ENCODE peak calls at places on chromosomes 13 and 19, in ten cellular contexts. J, U, H, A, D, B, S, T, L and I are unnamed samples.
A peak's percentile ranks its signal among the peaks of the same experiment; 100 is the strongest.

GRCh38 chr13:99215466-99215865 is 14.8 kb downstream of the UBAC2 start:
- DNase-seq in L (no peak), B (no peak), J (no peak), A (no peak), T (no peak), S (no peak), U (no peak), D (no peak), H (no peak), I (no peak)

GRCh38 chr19:11196406-11197287 is 698 bp downstream of the KANK2 start:
- DNase-seq in D (no peak), A (no peak), L (peak; percentile 82), J (no peak), T (no peak), H (peak; percentile 77), U (peak; percentile 31), S (peak; percentile 36), B (peak; percentile 63), I (peak; percentile 16)

GRCh38 chr13:20998649-20999415 is 62.6 kb downstream of the LATS2 start:
- DNase-seq in J (no peak), B (no peak), D (no peak), A (no peak), T (no peak), L (no peak), H (no peak), S (no peak), U (no peak), I (no peak)

GRCh38 chr13:21611385-21611784 is 7.4 kb upstream of the MICU2 start:
- DNase-seq in T (no peak), L (no peak), S (no peak), J (no peak), B (no peak), A (no peak), D (no peak), H (no peak), U (no peak), I (no peak)

GRCh38 chr19:33376423-33376822 is 2.9 kb downstream of the CEBPG start:
- DNase-seq in U (peak; percentile 89), D (peak; percentile 90), L (peak; percentile 59), H (no peak), T (no peak), A (peak; percentile 84), S (peak; percentile 86), B (peak; percentile 77), J (no peak), I (peak; percentile 91)

GRCh38 chr13:92974905-92975429 is 251.6 kb upstream of the GPC6 start:
- DNase-seq in L (no peak), J (no peak), U (no peak), B (no peak), A (no peak), T (no peak), D (no peak), S (no peak), H (no peak), I (no peak)

GRCh38 chr13:48121733-48122132 is 26.8 kb upstream of the MED4 start:
- DNase-seq in J (no peak), D (no peak), H (no peak), U (peak; percentile 7), B (no peak), T (no peak), L (no peak), A (no peak), S (no peak), I (no peak)

GRCh38 chr13:39616087-39616694 is 13.2 kb upstream of the LHFPL6 start:
- DNase-seq in A (peak; percentile 38), T (no peak), D (peak; percentile 57), S (no peak), H (no peak), L (no peak), U (peak; percentile 47), J (no peak), B (peak; percentile 56), I (peak; percentile 64)

GRCh38 chr19:55546822-55547614 is 1.7 kb upstream of the SBK3 start:
- DNase-seq in J (no peak), B (peak; percentile 91), S (peak; percentile 81), A (peak; percentile 51), T (peak; percentile 89), D (peak; percentile 59), H (peak; percentile 91), L (peak; percentile 52), U (peak; percentile 89), I (peak; percentile 31)

GRCh38 chr19:38199340-38199739 is 24.7 kb downstream of the DPF1 start:
- DNase-seq in U (no peak), H (no peak), L (no peak), T (no peak), A (no peak), D (no peak), J (no peak), S (no peak), B (no peak), I (no peak)

GRCh38 chr13:40388617-40389016 is 277.8 kb downstream of the FOXO1 start:
- DNase-seq in H (no peak), B (no peak), T (no peak), J (peak; percentile 32), U (peak; percentile 58), D (no peak), L (no peak), A (no peak), S (peak; percentile 39), I (no peak)

DNA sequence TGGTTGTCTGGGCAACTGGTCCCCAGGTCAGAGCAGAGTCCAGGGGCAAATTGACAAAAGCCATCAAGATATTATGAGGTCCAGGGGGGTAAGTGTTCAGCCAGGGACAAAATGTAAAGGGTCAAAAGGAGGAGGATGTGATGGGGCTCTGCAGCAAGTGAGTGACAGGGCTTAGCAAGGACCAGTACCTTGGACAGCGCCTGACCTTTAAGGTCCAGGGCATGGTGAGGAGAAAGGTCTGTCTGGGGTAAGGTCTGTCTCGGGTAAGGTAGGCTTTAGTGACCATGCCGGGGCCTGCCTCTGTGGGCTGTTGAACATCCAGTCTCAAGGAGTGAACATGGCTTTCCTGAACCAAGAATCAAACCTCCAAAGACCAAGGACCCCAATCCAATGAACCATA is 6.3 kb upstream of the ZNF358 start:
- DNase-seq in H (no peak), T (no peak), D (no peak), U (no peak), A (no peak), J (no peak), B (no peak), L (no peak), S (no peak), I (no peak)
- H3K4me3 ChIP-seq in H (no peak overlapping the region), T (no peak overlapping the region), D (no peak overlapping the region), U (no peak overlapping the region), A (no peak overlapping the region), J (no peak overlapping the region), B (no peak overlapping the region), L (no peak overlapping the region), S (no peak overlapping the region), I (no peak overlapping the region)

DNA sequence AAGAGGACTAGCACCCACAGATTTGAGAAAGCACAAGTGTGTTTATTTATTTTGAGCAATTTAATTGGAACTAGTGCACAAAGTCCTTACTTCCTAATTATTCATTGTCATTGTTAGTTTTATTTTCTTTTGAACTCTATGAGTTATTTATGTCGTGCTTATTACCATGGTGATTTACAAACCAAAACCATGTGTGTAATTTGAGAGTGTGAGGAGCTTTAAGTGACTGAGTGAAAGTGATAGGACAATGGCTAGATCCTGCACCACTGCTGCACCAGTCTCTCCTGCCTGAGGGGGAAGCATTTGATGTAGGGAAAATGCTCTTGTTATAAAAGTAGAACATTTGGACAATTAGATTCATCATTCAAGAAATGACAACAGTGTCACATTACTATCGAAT is 172.3 kb upstream of the KLF12 start:
- DNase-seq in U (peak; percentile 40), L (no peak), S (no peak), D (no peak), B (no peak), J (no peak), T (no peak), H (no peak), A (no peak), I (no peak)
- TF ChIP-seq CTCF in U (peak; percentile 33), L (no peak), S (no peak), D (no peak), B (no peak), J (no peak), T (no peak), H (no peak), A (no peak), I (no peak)

GRCh38 chr13:32530841-32531253 is 7.7 kb downstream of the N4BP2L2 start:
- DNase-seq in T (no peak), H (no peak), S (no peak), U (peak; percentile 71), L (no peak), A (no peak), B (peak; percentile 23), D (no peak), J (no peak), I (no peak)
- H3K4me3 ChIP-seq in T (no peak overlapping the region), H (peak overlapping the region; percentile 8), S (no peak overlapping the region), U (peak overlapping the region; percentile 28), L (no peak overlapping the region), A (no peak overlapping the region), B (no peak overlapping the region), D (no peak overlapping the region), J (no peak overlapping the region), I (no peak overlapping the region)

GRCh38 chr19:35511337-35511736 is 2.1 kb downstream of the DMKN start:
- DNase-seq in T (no peak), U (no peak), H (no peak), J (no peak), B (no peak), A (no peak), L (no peak), D (no peak), S (no peak), I (no peak)

GRCh38 chr19:35512831-35513230 is 618 bp downstream of the DMKN start:
- DNase-seq in H (no peak), B (no peak), J (no peak), A (no peak), D (no peak), S (no peak), U (no peak), T (no peak), L (no peak), I (no peak)

GRCh38 chr19:35513231-35513974 is at the start of gene DMKN:
- DNase-seq in A (no peak), D (peak; percentile 84), U (peak; percentile 11), H (no peak), T (no peak), B (no peak), L (no peak), J (no peak), S (no peak), I (peak; percentile 93)

GRCh38 chr19:35516310-35516709 is 2.9 kb upstream of the DMKN start:
- DNase-seq in A (no peak), H (no peak), B (no peak), J (no peak), S (no peak), L (no peak), U (no peak), T (no peak), D (no peak), I (no peak)

DNA sequence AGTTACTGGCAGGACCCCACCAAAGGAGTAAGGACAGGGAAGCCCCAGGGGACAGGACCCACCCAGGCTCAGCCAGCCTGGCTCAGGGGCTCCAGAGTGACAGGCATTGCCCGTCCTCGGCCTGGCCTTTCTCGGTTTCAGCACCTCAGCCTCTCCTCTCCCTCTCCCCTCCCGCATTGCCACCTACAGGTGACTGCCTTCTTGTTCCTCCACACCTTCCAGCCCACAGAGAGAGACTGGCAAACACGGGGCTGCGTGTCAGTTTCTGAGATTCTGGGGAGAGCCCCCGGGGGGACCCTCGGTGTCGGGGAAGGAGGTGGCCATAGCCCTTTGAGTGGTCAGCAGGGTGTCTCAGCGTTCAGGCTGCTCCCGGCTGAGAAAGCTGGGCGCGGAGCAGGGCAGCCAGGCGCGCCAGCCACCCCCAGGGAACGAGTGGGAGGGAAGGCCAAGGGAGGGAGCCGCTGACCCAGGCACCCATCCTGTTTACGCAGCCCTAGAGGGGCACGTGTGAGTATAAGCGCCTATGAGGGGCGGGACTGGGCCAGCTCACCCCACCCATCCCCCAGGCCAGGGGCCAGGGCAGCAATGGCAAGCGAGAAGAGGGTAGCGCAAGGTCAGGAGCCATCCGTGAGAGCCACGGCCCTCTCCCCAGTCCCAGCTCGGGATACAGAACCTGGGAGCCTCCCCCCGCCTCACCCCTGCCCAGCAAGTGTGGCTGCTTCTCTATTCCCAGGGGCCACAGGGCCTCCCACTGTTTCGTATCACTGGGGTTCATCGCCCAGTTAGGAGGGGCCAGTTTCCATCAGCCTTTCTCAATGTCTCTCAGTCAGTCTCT is 743 bp upstream of the DMKN start:
- DNase-seq in H (no peak), L (no peak), U (no peak), J (no peak), S (no peak), B (no peak), A (no peak), T (no peak), D (peak; percentile 19), I (peak; percentile 48)
- TF ChIP-seq CTCF in H (no peak), L (no peak), U (peak; percentile 3), J (peak; percentile 4), S (no peak), B (no peak), A (no peak), T (no peak), D (peak; percentile 35), I (peak; percentile 40)